ENCODE peak calls at places on chromosomes 11 and 22, in five cellular contexts. One of them, this sample, is unnamed. For H3K4me1, the result is how much of the 10 kb centered on the place peaks cover.

GRCh38 chr11:9962722-9963121 is 298.8 kb downstream of the SWAP70 start:
- DNase-seq in A549: no peak
- DNase-seq in CD8-positive, alpha-beta T cell: no peak
- DNase-seq in CD4-positive, CD25-positive, alpha-beta regulatory T cell: no peak
- DNase-seq in IMR-90: peak
- DNase-seq in this sample: no peak

GRCh38 chr22:26004477-26004876 is 164.8 kb upstream of the SEZ6L start:
- DNase-seq in A549: no peak
- DNase-seq in CD8-positive, alpha-beta T cell: no peak
- DNase-seq in CD4-positive, CD25-positive, alpha-beta regulatory T cell: no peak
- DNase-seq in IMR-90: no peak
- DNase-seq in this sample: no peak

GRCh38 chr11:70577948-70578347 is 179.6 kb downstream of the CTTN start:
- DNase-seq in A549: no peak
- DNase-seq in CD8-positive, alpha-beta T cell: no peak
- DNase-seq in CD4-positive, CD25-positive, alpha-beta regulatory T cell: no peak
- DNase-seq in IMR-90: no peak
- DNase-seq in this sample: peak

GRCh38 chr11:121406291-121406690 is 45.8 kb upstream of the SORL1 start:
- DNase-seq in A549: no peak
- DNase-seq in CD8-positive, alpha-beta T cell: no peak
- DNase-seq in CD4-positive, CD25-positive, alpha-beta regulatory T cell: no peak
- DNase-seq in IMR-90: no peak
- DNase-seq in this sample: no peak

GRCh38 chr11:3159296-3160190 is 5.6 kb downstream of the OSBPL5 start:
- DNase-seq in A549: no peak
- DNase-seq in CD8-positive, alpha-beta T cell: no peak
- DNase-seq in CD4-positive, CD25-positive, alpha-beta regulatory T cell: no peak
- DNase-seq in IMR-90: no peak
- DNase-seq in this sample: peak

GRCh38 chr11:66864172-66864901 is 7.5 kb downstream of the LRFN4 start:
- DNase-seq in A549: no peak
- DNase-seq in CD8-positive, alpha-beta T cell: no peak
- DNase-seq in CD4-positive, CD25-positive, alpha-beta regulatory T cell: no peak
- DNase-seq in IMR-90: no peak
- DNase-seq in this sample: no peak

GRCh38 chr22:49664371-49664881 is 163.2 kb downstream of the BRD1 start:
- DNase-seq in A549: no peak
- DNase-seq in CD8-positive, alpha-beta T cell: no peak
- DNase-seq in CD4-positive, CD25-positive, alpha-beta regulatory T cell: no peak
- DNase-seq in IMR-90: no peak
- DNase-seq in this sample: no peak

GRCh38 chr22:50436134-50436830 is 38.6 kb downstream of the SBF1 start:
- DNase-seq in A549: no peak
- DNase-seq in CD8-positive, alpha-beta T cell: no peak
- DNase-seq in CD4-positive, CD25-positive, alpha-beta regulatory T cell: no peak
- DNase-seq in IMR-90: no peak
- DNase-seq in this sample: no peak

GRCh38 chr11:83998921-83999320 is 712.8 kb upstream of the CCDC90B start:
- DNase-seq in A549: no peak
- DNase-seq in CD8-positive, alpha-beta T cell: no peak
- DNase-seq in CD4-positive, CD25-positive, alpha-beta regulatory T cell: no peak
- DNase-seq in IMR-90: no peak
- DNase-seq in this sample: no peak

GRCh38 chr11:94767701-94768601 is at the start of gene AMOTL1:
- DNase-seq in A549: no peak
- DNase-seq in CD8-positive, alpha-beta T cell: no peak
- DNase-seq in CD4-positive, CD25-positive, alpha-beta regulatory T cell: no peak
- DNase-seq in IMR-90: peak
- DNase-seq in this sample: peak

GRCh38 chr22:27242111-27242436 is 559.5 kb downstream of the MN1 start:
- DNase-seq in A549: no peak
- DNase-seq in CD8-positive, alpha-beta T cell: no peak
- DNase-seq in CD4-positive, CD25-positive, alpha-beta regulatory T cell: no peak
- DNase-seq in IMR-90: no peak
- DNase-seq in this sample: no peak

GRCh38 chr22:46432164-46433068 is 96.9 kb downstream of the TRMU start:
- DNase-seq in A549: no peak
- DNase-seq in CD8-positive, alpha-beta T cell: peak
- DNase-seq in CD4-positive, CD25-positive, alpha-beta regulatory T cell: peak
- DNase-seq in IMR-90: no peak
- DNase-seq in this sample: peak

GRCh38 chr11:57311109-57311936 is 13.4 kb downstream of the TNKS1BP1 start:
- DNase-seq in A549: peak
- DNase-seq in CD8-positive, alpha-beta T cell: peak
- DNase-seq in CD4-positive, CD25-positive, alpha-beta regulatory T cell: peak
- DNase-seq in IMR-90: peak
- DNase-seq in this sample: no peak

GRCh38 chr11:100961633-100962032 is 168.0 kb downstream of the PGR start:
- DNase-seq in A549: no peak
- DNase-seq in CD8-positive, alpha-beta T cell: no peak
- DNase-seq in CD4-positive, CD25-positive, alpha-beta regulatory T cell: no peak
- DNase-seq in IMR-90: peak
- DNase-seq in this sample: no peak

GRCh38 chr22:39727541-39727940 is 157.0 kb downstream of the CACNA1I start:
- DNase-seq in A549: peak
- DNase-seq in CD8-positive, alpha-beta T cell: no peak
- DNase-seq in CD4-positive, CD25-positive, alpha-beta regulatory T cell: no peak
- DNase-seq in IMR-90: peak
- DNase-seq in this sample: no peak

GRCh38 chr11:132549001-132549400 is 983.3 kb downstream of the OPCML start:
- DNase-seq in A549: no peak
- DNase-seq in CD8-positive, alpha-beta T cell: no peak
- DNase-seq in CD4-positive, CD25-positive, alpha-beta regulatory T cell: no peak
- DNase-seq in IMR-90: no peak
- DNase-seq in this sample: no peak
- H3K4me1 ChIP-seq in A549: under half
- H3K4me1 ChIP-seq in CD8-positive, alpha-beta T cell: under half
- H3K4me1 ChIP-seq in CD4-positive, CD25-positive, alpha-beta regulatory T cell: under half
- H3K4me1 ChIP-seq in IMR-90: under half
- H3K4me1 ChIP-seq in this sample: under half

DNA sequence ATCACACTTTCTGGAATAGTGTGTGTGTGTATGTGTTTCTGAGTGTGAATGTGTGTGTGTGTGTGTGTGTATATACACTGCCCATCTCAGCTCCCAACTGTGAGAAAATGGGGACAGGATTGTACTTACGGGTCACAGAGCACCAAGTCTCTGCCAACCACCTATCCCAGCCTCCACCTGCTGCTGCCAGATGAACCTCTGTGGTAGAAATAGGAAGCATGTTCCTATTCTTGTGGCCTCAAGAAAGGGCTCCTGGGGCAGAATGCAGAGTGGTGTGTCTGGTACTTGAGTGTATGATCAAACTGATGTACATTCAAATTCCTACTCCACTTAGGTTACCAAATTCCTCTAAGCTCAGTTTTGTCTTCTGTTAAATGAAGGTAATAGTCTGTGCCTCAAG is 14.6 kb downstream of the UBASH3B start:
- DNase-seq in A549: no peak
- DNase-seq in CD8-positive, alpha-beta T cell: no peak
- DNase-seq in CD4-positive, CD25-positive, alpha-beta regulatory T cell: no peak
- DNase-seq in IMR-90: no peak
- DNase-seq in this sample: no peak
- H3K4me1 ChIP-seq in A549: half or more
- H3K4me1 ChIP-seq in CD8-positive, alpha-beta T cell: half or more
- H3K4me1 ChIP-seq in CD4-positive, CD25-positive, alpha-beta regulatory T cell: half or more
- H3K4me1 ChIP-seq in IMR-90: under half
- H3K4me1 ChIP-seq in this sample: half or more

GRCh38 chr22:32338757-32339156 is 18.9 kb upstream of the RFPL3 start:
- DNase-seq in A549: no peak
- DNase-seq in CD8-positive, alpha-beta T cell: no peak
- DNase-seq in CD4-positive, CD25-positive, alpha-beta regulatory T cell: no peak
- DNase-seq in IMR-90: no peak
- DNase-seq in this sample: no peak
- H3K4me1 ChIP-seq in A549: under half
- H3K4me1 ChIP-seq in CD8-positive, alpha-beta T cell: under half
- H3K4me1 ChIP-seq in CD4-positive, CD25-positive, alpha-beta regulatory T cell: under half
- H3K4me1 ChIP-seq in IMR-90: under half
- H3K4me1 ChIP-seq in this sample: under half

GRCh38 chr22:48238018-48238915 is 1475.8 kb downstream of the TBC1D22A start:
- DNase-seq in A549: no peak
- DNase-seq in CD8-positive, alpha-beta T cell: no peak
- DNase-seq in CD4-positive, CD25-positive, alpha-beta regulatory T cell: no peak
- DNase-seq in IMR-90: no peak
- DNase-seq in this sample: no peak
- H3K4me1 ChIP-seq in A549: under half
- H3K4me1 ChIP-seq in CD8-positive, alpha-beta T cell: under half
- H3K4me1 ChIP-seq in CD4-positive, CD25-positive, alpha-beta regulatory T cell: under half
- H3K4me1 ChIP-seq in IMR-90: under half
- H3K4me1 ChIP-seq in this sample: under half

DNA sequence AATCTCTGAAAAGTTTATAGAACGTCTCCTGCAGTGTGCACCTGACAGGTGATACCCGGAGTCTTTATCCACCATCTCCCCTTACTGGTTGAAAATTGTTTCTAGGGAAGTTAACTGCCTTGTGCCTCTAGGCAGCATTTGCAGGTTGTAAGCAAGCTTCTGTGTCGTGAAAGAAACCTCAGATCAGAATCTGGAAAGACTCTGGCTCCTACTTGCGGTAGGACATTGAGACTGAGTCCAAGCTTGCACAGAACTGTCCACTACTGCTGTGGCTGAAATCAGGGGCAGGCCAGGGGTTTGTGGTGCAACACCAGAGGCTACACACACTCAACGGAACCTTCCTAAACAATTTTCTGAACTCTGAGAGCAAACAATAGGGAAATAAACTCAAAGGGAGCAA is 34.8 kb upstream of the MYOD1 start:
- DNase-seq in A549: no peak
- DNase-seq in CD8-positive, alpha-beta T cell: no peak
- DNase-seq in CD4-positive, CD25-positive, alpha-beta regulatory T cell: no peak
- DNase-seq in IMR-90: no peak
- DNase-seq in this sample: no peak
- H3K4me1 ChIP-seq in A549: under half
- H3K4me1 ChIP-seq in CD8-positive, alpha-beta T cell: under half
- H3K4me1 ChIP-seq in CD4-positive, CD25-positive, alpha-beta regulatory T cell: under half
- H3K4me1 ChIP-seq in IMR-90: under half
- H3K4me1 ChIP-seq in this sample: under half

GRCh38 chr11:35065566-35065965 is 73.4 kb upstream of the CD44 start:
- DNase-seq in A549: no peak
- DNase-seq in CD8-positive, alpha-beta T cell: no peak
- DNase-seq in CD4-positive, CD25-positive, alpha-beta regulatory T cell: no peak
- DNase-seq in IMR-90: peak
- DNase-seq in this sample: no peak
- H3K4me1 ChIP-seq in A549: under half
- H3K4me1 ChIP-seq in CD8-positive, alpha-beta T cell: under half
- H3K4me1 ChIP-seq in CD4-positive, CD25-positive, alpha-beta regulatory T cell: under half
- H3K4me1 ChIP-seq in IMR-90: under half
- H3K4me1 ChIP-seq in this sample: under half

GRCh38 chr11:46696212-46696558 is 4.2 kb downstream of the ARHGAP1 start:
- DNase-seq in A549: no peak
- DNase-seq in CD8-positive, alpha-beta T cell: no peak
- DNase-seq in CD4-positive, CD25-positive, alpha-beta regulatory T cell: no peak
- DNase-seq in IMR-90: no peak
- DNase-seq in this sample: no peak

GRCh38 chr11:46698597-46698996 is 1.8 kb downstream of the ARHGAP1 start:
- DNase-seq in A549: no peak
- DNase-seq in CD8-positive, alpha-beta T cell: no peak
- DNase-seq in CD4-positive, CD25-positive, alpha-beta regulatory T cell: no peak
- DNase-seq in IMR-90: no peak
- DNase-seq in this sample: no peak

GRCh38 chr11:46695345-46696211 is 4.8 kb downstream of the ARHGAP1 start:
- DNase-seq in A549: no peak
- DNase-seq in CD8-positive, alpha-beta T cell: no peak
- DNase-seq in CD4-positive, CD25-positive, alpha-beta regulatory T cell: no peak
- DNase-seq in IMR-90: no peak
- DNase-seq in this sample: no peak

GRCh38 chr11:46697723-46698122 is 2.7 kb downstream of the ARHGAP1 start:
- DNase-seq in A549: no peak
- DNase-seq in CD8-positive, alpha-beta T cell: no peak
- DNase-seq in CD4-positive, CD25-positive, alpha-beta regulatory T cell: no peak
- DNase-seq in IMR-90: no peak
- DNase-seq in this sample: no peak

GRCh38 chr11:46697303-46697702 is 3.1 kb downstream of the ARHGAP1 start:
- DNase-seq in A549: no peak
- DNase-seq in CD8-positive, alpha-beta T cell: no peak
- DNase-seq in CD4-positive, CD25-positive, alpha-beta regulatory T cell: no peak
- DNase-seq in IMR-90: no peak
- DNase-seq in this sample: no peak
- H3K4me1 ChIP-seq in A549: under half
- H3K4me1 ChIP-seq in CD8-positive, alpha-beta T cell: half or more
- H3K4me1 ChIP-seq in CD4-positive, CD25-positive, alpha-beta regulatory T cell: half or more
- H3K4me1 ChIP-seq in IMR-90: under half
- H3K4me1 ChIP-seq in this sample: under half

DNA sequence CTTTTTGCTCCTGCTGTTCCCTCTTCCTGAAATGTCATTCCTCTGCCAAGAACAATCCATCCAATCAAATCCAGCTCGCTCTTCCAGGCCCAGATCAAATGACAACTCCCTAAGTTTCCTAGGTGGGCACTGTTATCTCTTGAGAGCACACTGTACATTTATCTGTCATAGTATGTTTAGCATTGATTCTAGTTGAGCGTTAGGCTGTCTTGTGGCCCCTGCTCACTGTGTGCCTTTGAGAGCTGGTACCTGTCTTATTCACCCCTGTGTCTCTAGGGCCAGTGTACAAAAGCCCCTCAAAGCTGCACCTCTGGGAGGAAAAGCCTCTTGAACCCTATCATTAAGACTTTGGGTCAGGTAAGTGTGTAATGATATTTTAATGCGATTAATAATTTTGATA is 7.1 kb upstream of the LMO2 start:
- DNase-seq in A549: no peak
- DNase-seq in CD8-positive, alpha-beta T cell: no peak
- DNase-seq in CD4-positive, CD25-positive, alpha-beta regulatory T cell: no peak
- DNase-seq in IMR-90: no peak
- DNase-seq in this sample: no peak
- H3K4me1 ChIP-seq in A549: under half
- H3K4me1 ChIP-seq in CD8-positive, alpha-beta T cell: under half
- H3K4me1 ChIP-seq in CD4-positive, CD25-positive, alpha-beta regulatory T cell: under half
- H3K4me1 ChIP-seq in IMR-90: under half
- H3K4me1 ChIP-seq in this sample: under half